ENCODE peak calls at places on chromosomes 3 and 15, in five cellular contexts. X is upper lobe of right lung, E is H9, S is T-helper 22 cell, K is lower leg skin. P is an unnamed sample.

GRCh38 chr3:159236306-159236705 is 434.5 kb downstream of the MFSD1 start:
- DNase-seq in K (no peak), E (no peak), S (no peak), X (no peak), P (no peak)

GRCh38 chr3:61807865-61808276 is 246.5 kb downstream of the PTPRG start:
- DNase-seq in X (no peak), S (no peak), K (no peak), E (no peak), P (no peak)

GRCh38 chr3:114179575-114179974 is 723 bp upstream of the DRD3 start:
- DNase-seq in K (no peak), X (no peak), E (peak; percentile 52), S (no peak), P (no peak)

GRCh38 chr15:50764331-50765201 is 940 bp downstream of the SPPL2A start:
- DNase-seq in K (no peak), X (no peak), S (no peak), E (no peak), P (no peak)

GRCh38 chr3:143429628-143430514 is 310.3 kb downstream of the CHST2 start:
- DNase-seq in X (no peak), K (no peak), E (no peak), S (no peak), P (no peak)

GRCh38 chr3:171566803-171567422 is 106.7 kb upstream of the TNIK start:
- DNase-seq in S (no peak), K (no peak), E (no peak), X (no peak), P (no peak)

GRCh38 chr3:47772788-47773187 is 8.9 kb downstream of the SMARCC1 start:
- DNase-seq in E (no peak), X (no peak), K (no peak), S (no peak), P (no peak)

GRCh38 chr3:43995078-43995928 is 246.4 kb upstream of the TOPAZ1 start:
- DNase-seq in K (no peak), S (no peak), X (no peak), E (peak; percentile 61), P (no peak)

GRCh38 chr15:89068325-89068784 is 19.9 kb upstream of the ABHD2 start:
- DNase-seq in K (no peak), E (no peak), S (no peak), X (peak; percentile 68), P (no peak)

GRCh38 chr3:17640466-17640865 is 102.0 kb downstream of the TBC1D5 start:
- DNase-seq in E (no peak), S (no peak), K (no peak), X (no peak), P (no peak)

GRCh38 chr3:9810357-9810726 is 280 bp downstream of the TTLL3 start:
- DNase-seq in X (no peak), K (no peak), S (no peak), E (peak; percentile 62), P (no peak)

GRCh38 chr3:16179771-16180736 is 5.6 kb downstream of the GALNT15 start:
- DNase-seq in K (no peak), S (no peak), E (no peak), X (no peak), P (no peak)

GRCh38 chr3:60309539-60310268 is 941.5 kb downstream of the FHIT start:
- DNase-seq in X (no peak), S (no peak), K (no peak), E (no peak), P (no peak)